ENCODE peak calls at places on chromosomes 16 and 17, in eight cellular contexts. One of them, this sample, is unnamed.

GRCh38 chr17:53722407-53722806 is 100.3 kb upstream of the KIF2B start:
- DNase-seq in bronchial epithelial cell: peak; percentile 94
- DNase-seq in activated B cell treated with CpG ODN at 0.5 μM for 24 hours: no peak
- DNase-seq in A673: peak; percentile 26
- DNase-seq in progenitor cell of endocrine pancreas: no peak
- DNase-seq in ovary: no peak
- DNase-seq in lower leg skin: no peak
- DNase-seq in endothelial cell of umbilical vein: no peak
- DNase-seq in this sample: no peak

GRCh38 chr16:77585852-77586251 is 136.5 kb upstream of the NUDT7 start:
- DNase-seq in bronchial epithelial cell: peak; percentile 89
- DNase-seq in activated B cell treated with CpG ODN at 0.5 μM for 24 hours: no peak
- DNase-seq in A673: peak; percentile 34
- DNase-seq in progenitor cell of endocrine pancreas: no peak
- DNase-seq in ovary: no peak
- DNase-seq in lower leg skin: no peak
- DNase-seq in endothelial cell of umbilical vein: peak; percentile 94
- DNase-seq in this sample: no peak

GRCh38 chr17:74959826-74960738 is 12.5 kb downstream of the HID1 start:
- DNase-seq in bronchial epithelial cell: peak; percentile 55
- DNase-seq in activated B cell treated with CpG ODN at 0.5 μM for 24 hours: no peak
- DNase-seq in A673: no peak
- DNase-seq in progenitor cell of endocrine pancreas: no peak
- DNase-seq in ovary: no peak
- DNase-seq in lower leg skin: no peak
- DNase-seq in endothelial cell of umbilical vein: no peak
- DNase-seq in this sample: no peak

GRCh38 chr17:41710472-41711090 is 1.6 kb upstream of the GAST start:
- DNase-seq in bronchial epithelial cell: peak; percentile 81
- DNase-seq in activated B cell treated with CpG ODN at 0.5 μM for 24 hours: no peak
- DNase-seq in A673: peak; percentile 34
- DNase-seq in progenitor cell of endocrine pancreas: no peak
- DNase-seq in ovary: no peak
- DNase-seq in lower leg skin: no peak
- DNase-seq in endothelial cell of umbilical vein: peak; percentile 35
- DNase-seq in this sample: no peak

GRCh38 chr16:28189237-28189636 is 22.5 kb downstream of the XPO6 start:
- DNase-seq in bronchial epithelial cell: peak; percentile 44
- DNase-seq in activated B cell treated with CpG ODN at 0.5 μM for 24 hours: no peak
- DNase-seq in A673: no peak
- DNase-seq in progenitor cell of endocrine pancreas: no peak
- DNase-seq in ovary: no peak
- DNase-seq in lower leg skin: no peak
- DNase-seq in endothelial cell of umbilical vein: no peak
- DNase-seq in this sample: no peak

GRCh38 chr16:89090182-89090630 is 3.4 kb upstream of the ACSF3 start:
- DNase-seq in bronchial epithelial cell: no peak
- DNase-seq in activated B cell treated with CpG ODN at 0.5 μM for 24 hours: no peak
- DNase-seq in A673: no peak
- DNase-seq in progenitor cell of endocrine pancreas: no peak
- DNase-seq in ovary: no peak
- DNase-seq in lower leg skin: no peak
- DNase-seq in endothelial cell of umbilical vein: no peak
- DNase-seq in this sample: no peak

GRCh38 chr17:5331506-5331905 is 49.4 kb downstream of the RABEP1 start:
- DNase-seq in bronchial epithelial cell: no peak
- DNase-seq in activated B cell treated with CpG ODN at 0.5 μM for 24 hours: no peak
- DNase-seq in A673: peak; percentile 3
- DNase-seq in progenitor cell of endocrine pancreas: no peak
- DNase-seq in ovary: no peak
- DNase-seq in lower leg skin: no peak
- DNase-seq in endothelial cell of umbilical vein: no peak
- DNase-seq in this sample: no peak

GRCh38 chr16:26795184-26795583 is 271.5 kb upstream of the C16orf82 start:
- DNase-seq in bronchial epithelial cell: no peak
- DNase-seq in activated B cell treated with CpG ODN at 0.5 μM for 24 hours: no peak
- DNase-seq in A673: peak; percentile 61
- DNase-seq in progenitor cell of endocrine pancreas: no peak
- DNase-seq in ovary: no peak
- DNase-seq in lower leg skin: no peak
- DNase-seq in endothelial cell of umbilical vein: no peak
- DNase-seq in this sample: no peak

GRCh38 chr17:48809182-48809581 is 7.8 kb downstream of the TTLL6 start:
- DNase-seq in bronchial epithelial cell: no peak
- DNase-seq in activated B cell treated with CpG ODN at 0.5 μM for 24 hours: no peak
- DNase-seq in A673: no peak
- DNase-seq in progenitor cell of endocrine pancreas: no peak
- DNase-seq in ovary: no peak
- DNase-seq in lower leg skin: no peak
- DNase-seq in endothelial cell of umbilical vein: no peak
- DNase-seq in this sample: no peak

GRCh38 chr17:8121531-8122390 is 2.1 kb downstream of the HES7 start:
- DNase-seq in bronchial epithelial cell: no peak
- DNase-seq in activated B cell treated with CpG ODN at 0.5 μM for 24 hours: peak; percentile 60
- DNase-seq in A673: peak; percentile 82
- DNase-seq in progenitor cell of endocrine pancreas: peak; percentile 57
- DNase-seq in ovary: peak; percentile 77
- DNase-seq in lower leg skin: peak; percentile 91
- DNase-seq in endothelial cell of umbilical vein: peak; percentile 58
- DNase-seq in this sample: peak; percentile 57

GRCh38 chr17:61739002-61739401 is 124.3 kb downstream of the BRIP1 start:
- DNase-seq in bronchial epithelial cell: no peak
- DNase-seq in activated B cell treated with CpG ODN at 0.5 μM for 24 hours: no peak
- DNase-seq in A673: no peak
- DNase-seq in progenitor cell of endocrine pancreas: no peak
- DNase-seq in ovary: no peak
- DNase-seq in lower leg skin: no peak
- DNase-seq in endothelial cell of umbilical vein: no peak
- DNase-seq in this sample: no peak

GRCh38 chr16:88768041-88768876 is 16.8 kb downstream of the PIEZO1 start:
- DNase-seq in bronchial epithelial cell: no peak
- DNase-seq in activated B cell treated with CpG ODN at 0.5 μM for 24 hours: no peak
- DNase-seq in A673: no peak
- DNase-seq in progenitor cell of endocrine pancreas: no peak
- DNase-seq in ovary: peak; percentile 76
- DNase-seq in lower leg skin: no peak
- DNase-seq in endothelial cell of umbilical vein: peak; percentile 84
- DNase-seq in this sample: no peak

GRCh38 chr17:80872999-80873951 is 118.4 kb upstream of the CHMP6 start:
- DNase-seq in bronchial epithelial cell: no peak
- DNase-seq in activated B cell treated with CpG ODN at 0.5 μM for 24 hours: no peak
- DNase-seq in A673: no peak
- DNase-seq in progenitor cell of endocrine pancreas: no peak
- DNase-seq in ovary: no peak
- DNase-seq in lower leg skin: no peak
- DNase-seq in endothelial cell of umbilical vein: no peak
- DNase-seq in this sample: no peak

GRCh38 chr17:2391597-2392251 is 9.1 kb downstream of the MNT start:
- DNase-seq in bronchial epithelial cell: no peak
- DNase-seq in activated B cell treated with CpG ODN at 0.5 μM for 24 hours: no peak
- DNase-seq in A673: no peak
- DNase-seq in progenitor cell of endocrine pancreas: no peak
- DNase-seq in ovary: peak; percentile 32
- DNase-seq in lower leg skin: no peak
- DNase-seq in endothelial cell of umbilical vein: no peak
- DNase-seq in this sample: no peak

GRCh38 chr16:77553130-77553529 is 118.3 kb upstream of the ADAMTS18 start:
- DNase-seq in bronchial epithelial cell: no peak
- DNase-seq in activated B cell treated with CpG ODN at 0.5 μM for 24 hours: no peak
- DNase-seq in A673: no peak
- DNase-seq in progenitor cell of endocrine pancreas: no peak
- DNase-seq in ovary: no peak
- DNase-seq in lower leg skin: no peak
- DNase-seq in endothelial cell of umbilical vein: no peak
- DNase-seq in this sample: no peak

GRCh38 chr16:53882310-53882709 is 178.4 kb downstream of the FTO start:
- DNase-seq in bronchial epithelial cell: no peak
- DNase-seq in activated B cell treated with CpG ODN at 0.5 μM for 24 hours: no peak
- DNase-seq in A673: no peak
- DNase-seq in progenitor cell of endocrine pancreas: no peak
- DNase-seq in ovary: no peak
- DNase-seq in lower leg skin: no peak
- DNase-seq in endothelial cell of umbilical vein: no peak
- DNase-seq in this sample: no peak
- TF ChIP-seq CTCF in bronchial epithelial cell: peak; percentile 17
- TF ChIP-seq CTCF in activated B cell treated with CpG ODN at 0.5 μM for 24 hours: no peak
- TF ChIP-seq CTCF in A673: peak; percentile 40
- TF ChIP-seq CTCF in progenitor cell of endocrine pancreas: no peak
- TF ChIP-seq CTCF in ovary: no peak
- TF ChIP-seq CTCF in lower leg skin: no peak
- TF ChIP-seq CTCF in endothelial cell of umbilical vein: no peak
- TF ChIP-seq CTCF in this sample: no peak

GRCh38 chr17:34054495-34054894 is 200.6 kb upstream of the CCL2 start:
- DNase-seq in bronchial epithelial cell: no peak
- DNase-seq in activated B cell treated with CpG ODN at 0.5 μM for 24 hours: no peak
- DNase-seq in A673: no peak
- DNase-seq in progenitor cell of endocrine pancreas: no peak
- DNase-seq in ovary: no peak
- DNase-seq in lower leg skin: no peak
- DNase-seq in endothelial cell of umbilical vein: no peak
- DNase-seq in this sample: no peak

DNA sequence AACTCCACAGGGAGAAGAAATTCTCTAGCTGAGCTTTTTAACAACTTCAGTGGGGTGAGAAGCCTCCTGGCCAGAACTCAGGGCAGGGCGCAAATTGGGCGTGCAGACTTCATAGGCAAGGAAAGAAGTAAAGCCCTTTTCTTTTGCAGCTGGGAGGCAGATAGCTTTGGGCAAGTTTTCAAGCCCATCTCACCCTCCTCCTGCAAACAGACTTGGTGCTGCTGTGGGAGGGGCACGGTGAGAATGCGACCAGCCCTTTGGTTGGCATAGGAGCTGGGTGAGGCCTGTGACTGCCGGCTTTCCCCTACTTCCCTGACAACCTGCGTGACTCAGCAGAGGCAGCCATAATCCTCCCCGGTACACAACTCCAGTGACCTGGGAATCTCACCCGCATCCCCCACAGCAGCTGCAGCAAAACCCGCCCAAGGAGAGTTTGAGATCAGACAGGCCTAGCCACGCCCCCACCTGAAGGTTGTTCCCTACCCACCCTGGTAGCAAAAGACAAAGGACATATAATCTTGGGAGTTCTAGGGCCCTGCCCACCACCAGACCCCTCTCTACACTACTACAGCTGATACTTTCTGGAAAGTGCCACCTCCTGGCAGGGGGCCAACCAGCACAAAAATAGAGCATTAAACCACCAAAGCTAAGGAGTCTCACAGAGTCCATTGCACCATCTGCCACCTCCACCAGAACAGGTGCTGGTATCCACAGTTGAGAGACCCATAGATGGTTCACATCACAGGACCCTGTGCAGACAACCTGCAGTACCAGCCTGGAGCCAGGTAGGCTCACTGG is 195.5 kb upstream of the CCL2 start:
- DNase-seq in bronchial epithelial cell: no peak
- DNase-seq in activated B cell treated with CpG ODN at 0.5 μM for 24 hours: no peak
- DNase-seq in A673: no peak
- DNase-seq in progenitor cell of endocrine pancreas: no peak
- DNase-seq in ovary: no peak
- DNase-seq in lower leg skin: no peak
- DNase-seq in endothelial cell of umbilical vein: no peak
- DNase-seq in this sample: no peak
- TF ChIP-seq CTCF in bronchial epithelial cell: no peak
- TF ChIP-seq CTCF in activated B cell treated with CpG ODN at 0.5 μM for 24 hours: no peak
- TF ChIP-seq CTCF in A673: no peak
- TF ChIP-seq CTCF in progenitor cell of endocrine pancreas: no peak
- TF ChIP-seq CTCF in ovary: no peak
- TF ChIP-seq CTCF in lower leg skin: no peak
- TF ChIP-seq CTCF in endothelial cell of umbilical vein: no peak
- TF ChIP-seq CTCF in this sample: no peak

DNA sequence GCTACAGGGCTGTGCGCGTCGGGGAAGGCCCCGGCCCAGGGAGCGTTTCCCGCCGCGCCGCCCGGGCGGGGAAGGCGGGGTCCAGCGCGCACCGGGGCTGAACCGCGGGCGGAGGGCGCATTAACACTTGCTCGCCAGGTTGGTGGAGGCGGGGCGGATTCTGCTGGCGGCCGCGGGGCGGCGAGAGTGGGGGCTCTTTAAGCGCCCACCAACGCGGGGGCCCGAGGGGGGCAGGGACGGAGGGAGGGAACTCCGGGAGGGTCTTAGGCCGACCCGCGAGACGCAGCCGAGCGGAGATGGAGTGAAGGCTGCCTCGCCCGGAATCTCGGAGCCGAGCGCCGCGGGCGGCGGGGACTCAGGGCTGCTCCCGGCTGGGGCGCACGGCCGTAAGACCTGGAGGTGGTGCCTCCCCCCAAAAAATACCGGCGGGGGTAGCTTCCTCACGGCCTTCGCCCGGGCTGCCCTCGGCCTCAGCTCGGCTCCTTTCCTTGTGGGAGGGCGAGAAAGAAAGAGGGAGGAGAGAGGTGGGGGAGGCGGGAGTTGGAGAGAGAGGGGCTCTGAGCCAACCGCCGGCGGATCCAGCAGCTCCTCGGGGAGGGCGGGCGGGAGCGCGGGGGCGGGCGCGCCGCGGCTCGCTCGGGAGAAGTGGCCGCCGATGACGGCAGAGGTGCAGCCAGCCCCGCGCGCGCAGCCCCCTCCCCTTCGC is 415 bp upstream of the FOXF1 start:
- DNase-seq in bronchial epithelial cell: no peak
- DNase-seq in activated B cell treated with CpG ODN at 0.5 μM for 24 hours: no peak
- DNase-seq in A673: peak; percentile 21
- DNase-seq in progenitor cell of endocrine pancreas: no peak
- DNase-seq in ovary: peak; percentile 38
- DNase-seq in lower leg skin: no peak
- DNase-seq in endothelial cell of umbilical vein: peak; percentile 62
- DNase-seq in this sample: no peak
- TF ChIP-seq CTCF in bronchial epithelial cell: no peak
- TF ChIP-seq CTCF in activated B cell treated with CpG ODN at 0.5 μM for 24 hours: no peak
- TF ChIP-seq CTCF in A673: no peak
- TF ChIP-seq CTCF in progenitor cell of endocrine pancreas: no peak
- TF ChIP-seq CTCF in ovary: no peak
- TF ChIP-seq CTCF in lower leg skin: no peak
- TF ChIP-seq CTCF in endothelial cell of umbilical vein: no peak
- TF ChIP-seq CTCF in this sample: no peak

GRCh38 chr17:78230996-78231931 is at the start of gene TMEM235:
- DNase-seq in bronchial epithelial cell: no peak
- DNase-seq in activated B cell treated with CpG ODN at 0.5 μM for 24 hours: no peak
- DNase-seq in A673: no peak
- DNase-seq in progenitor cell of endocrine pancreas: no peak
- DNase-seq in ovary: no peak
- DNase-seq in lower leg skin: no peak
- DNase-seq in endothelial cell of umbilical vein: no peak
- DNase-seq in this sample: no peak

GRCh38 chr17:78232774-78233173 is 1.3 kb downstream of the TMEM235 start:
- DNase-seq in bronchial epithelial cell: no peak
- DNase-seq in activated B cell treated with CpG ODN at 0.5 μM for 24 hours: no peak
- DNase-seq in A673: no peak
- DNase-seq in progenitor cell of endocrine pancreas: no peak
- DNase-seq in ovary: no peak
- DNase-seq in lower leg skin: no peak
- DNase-seq in endothelial cell of umbilical vein: no peak
- DNase-seq in this sample: no peak

GRCh38 chr17:78230252-78230962 is 1.0 kb upstream of the TMEM235 start:
- DNase-seq in bronchial epithelial cell: no peak
- DNase-seq in activated B cell treated with CpG ODN at 0.5 μM for 24 hours: no peak
- DNase-seq in A673: no peak
- DNase-seq in progenitor cell of endocrine pancreas: no peak
- DNase-seq in ovary: no peak
- DNase-seq in lower leg skin: no peak
- DNase-seq in endothelial cell of umbilical vein: no peak
- DNase-seq in this sample: no peak

GRCh38 chr17:78233678-78234077 is 2.2 kb downstream of the TMEM235 start:
- DNase-seq in bronchial epithelial cell: no peak
- DNase-seq in activated B cell treated with CpG ODN at 0.5 μM for 24 hours: no peak
- DNase-seq in A673: no peak
- DNase-seq in progenitor cell of endocrine pancreas: no peak
- DNase-seq in ovary: no peak
- DNase-seq in lower leg skin: no peak
- DNase-seq in endothelial cell of umbilical vein: no peak
- DNase-seq in this sample: no peak

GRCh38 chr17:78231991-78232759 is 744 bp downstream of the TMEM235 start:
- DNase-seq in bronchial epithelial cell: no peak
- DNase-seq in activated B cell treated with CpG ODN at 0.5 μM for 24 hours: no peak
- DNase-seq in A673: no peak
- DNase-seq in progenitor cell of endocrine pancreas: no peak
- DNase-seq in ovary: no peak
- DNase-seq in lower leg skin: no peak
- DNase-seq in endothelial cell of umbilical vein: no peak
- DNase-seq in this sample: no peak
- TF ChIP-seq CTCF in bronchial epithelial cell: no peak
- TF ChIP-seq CTCF in activated B cell treated with CpG ODN at 0.5 μM for 24 hours: no peak
- TF ChIP-seq CTCF in A673: no peak
- TF ChIP-seq CTCF in progenitor cell of endocrine pancreas: no peak
- TF ChIP-seq CTCF in ovary: no peak
- TF ChIP-seq CTCF in lower leg skin: no peak
- TF ChIP-seq CTCF in endothelial cell of umbilical vein: no peak
- TF ChIP-seq CTCF in this sample: no peak

This sample was measured in natural killer cell.